ENCODE peak calls at places on chromosomes 12 and 14, in ten cellular contexts. M is AG09309, G is osteocyte, H is foreskin fibroblast, R is endothelial cell, D is fibroblast of mammary gland, N is astrocyte of the cerebellum, B is mucosa of descending colon, L is bronchial epithelial cell, V is K562. P is an unnamed sample.

GRCh38 chr12:14950421-14950820 is 11.0 kb downstream of the ARHGDIB start:
- DNase-seq in M (no peak), G (no peak), H (no peak), R (no peak), D (no peak), N (no peak), B (no peak), L (no peak), V (no peak), P (no peak)

GRCh38 chr12:85568395-85569103 is 267.7 kb downstream of the RASSF9 start:
- DNase-seq in M (no peak), G (no peak), H (no peak), R (no peak), D (no peak), N (no peak), B (no peak), L (peak), V (no peak), P (no peak)

GRCh38 chr12:97386133-97386581 is 76.4 kb upstream of the RMST start:
- DNase-seq in M (no peak), G (no peak), H (no peak), R (no peak), D (no peak), N (peak), B (no peak), L (no peak), V (no peak), P (no peak)

GRCh38 chr14:80215756-80216581 is 4.7 kb upstream of the DIO2 start:
- DNase-seq in M (no peak), G (no peak), H (no peak), R (no peak), D (peak), N (no peak), B (no peak), L (peak), V (no peak), P (peak)

GRCh38 chr14:80315681-80316080 is 104.4 kb upstream of the DIO2 start:
- DNase-seq in M (no peak), G (no peak), H (no peak), R (no peak), D (no peak), N (peak), B (no peak), L (no peak), V (no peak), P (no peak)

GRCh38 chr12:120394483-120395367 is 25.8 kb upstream of the MSI1 start:
- DNase-seq in M (no peak), G (no peak), H (no peak), R (peak), D (no peak), N (no peak), B (peak), L (peak), V (no peak), P (no peak)

GRCh38 chr12:28278960-28279359 is 88.7 kb downstream of the CCDC91 start:
- DNase-seq in M (no peak), G (no peak), H (no peak), R (no peak), D (no peak), N (no peak), B (no peak), L (no peak), V (no peak), P (no peak)

GRCh38 chr12:96495841-96496545 is 6.6 kb downstream of the CFAP54 start:
- DNase-seq in M (no peak), G (no peak), H (no peak), R (no peak), D (no peak), N (no peak), B (no peak), L (no peak), V (no peak), P (no peak)

GRCh38 chr14:67943947-67944346 is 124.4 kb downstream of the RAD51B start:
- DNase-seq in M (peak), G (no peak), H (peak), R (peak), D (peak), N (peak), B (no peak), L (peak), V (peak), P (peak)

GRCh38 chr14:99128185-99128584 is 143.8 kb downstream of the BCL11B start:
- DNase-seq in M (no peak), G (no peak), H (no peak), R (peak), D (no peak), N (no peak), B (no peak), L (peak), V (no peak), P (no peak)

GRCh38 chr12:565589-566105 is 97.6 kb downstream of the NINJ2 start:
- DNase-seq in M (no peak), G (no peak), H (no peak), R (no peak), D (no peak), N (no peak), B (peak), L (no peak), V (no peak), P (no peak)

GRCh38 chr14:63656194-63656593 is 14.5 kb upstream of the WDR89 start:
- DNase-seq in M (no peak), G (no peak), H (no peak), R (no peak), D (no peak), N (no peak), B (no peak), L (no peak), V (no peak), P (no peak)

GRCh38 chr12:95201056-95201670 is 16.1 kb downstream of the FGD6 start:
- DNase-seq in M (no peak), G (no peak), H (no peak), R (no peak), D (peak), N (no peak), B (no peak), L (peak), V (no peak), P (peak)

GRCh38 chr14:51473808-51474207 is 177.9 kb upstream of the FRMD6 start:
- DNase-seq in M (peak), G (no peak), H (peak), R (no peak), D (peak), N (no peak), B (no peak), L (peak), V (no peak), P (peak)

GRCh38 chr12:48388430-48388829 is 37.7 kb upstream of the ZNF641 start:
- DNase-seq in M (no peak), G (no peak), H (peak), R (no peak), D (peak), N (no peak), B (no peak), L (peak), V (no peak), P (peak)

GRCh38 chr14:75069811-75070145 is 337 bp downstream of the ZC2HC1C start:
- DNase-seq in M (no peak), G (no peak), H (no peak), R (no peak), D (no peak), N (no peak), B (no peak), L (no peak), V (no peak), P (no peak)

GRCh38 chr12:94247256-94247655 is 98.9 kb downstream of the PLXNC1 start:
- DNase-seq in M (no peak), G (peak), H (no peak), R (no peak), D (no peak), N (peak), B (no peak), L (no peak), V (no peak), P (no peak)

GRCh38 chr12:78885466-78885865 is 20.9 kb downstream of the SYT1 start:
- DNase-seq in M (no peak), G (no peak), H (no peak), R (no peak), D (no peak), N (no peak), B (no peak), L (no peak), V (no peak), P (no peak)

GRCh38 chr14:91417983-91418386 is 365 bp upstream of the CCDC88C start:
- DNase-seq in M (no peak), G (no peak), H (no peak), R (peak), D (no peak), N (no peak), B (peak), L (no peak), V (peak), P (peak)

GRCh38 chr14:96168581-96168980 is 36.1 kb upstream of the BDKRB2 start:
- DNase-seq in M (no peak), G (no peak), H (no peak), R (no peak), D (no peak), N (no peak), B (no peak), L (no peak), V (no peak), P (no peak)

GRCh38 chr12:92729773-92730305 is 27.1 kb downstream of the PLEKHG7 start:
- DNase-seq in M (no peak), G (peak), H (no peak), R (no peak), D (no peak), N (no peak), B (no peak), L (no peak), V (no peak), P (no peak)

GRCh38 chr12:1779783-1780182 is 40.6 kb upstream of the LRTM2 start:
- DNase-seq in M (no peak), G (no peak), H (peak), R (no peak), D (peak), N (peak), B (no peak), L (no peak), V (no peak), P (peak)

GRCh38 chr14:54532111-54533012 is 22.7 kb downstream of the CGRRF1 start:
- DNase-seq in M (no peak), G (no peak), H (no peak), R (no peak), D (no peak), N (no peak), B (no peak), L (no peak), V (no peak), P (no peak)

GRCh38 chr14:70654609-70655008 is 12.9 kb downstream of the TTC9 start:
- DNase-seq in M (no peak), G (no peak), H (no peak), R (no peak), D (peak), N (no peak), B (no peak), L (no peak), V (no peak), P (no peak)

GRCh38 chr12:84150226-84150625 is 762.4 kb downstream of the SLC6A15 start:
- DNase-seq in M (no peak), G (no peak), H (no peak), R (no peak), D (no peak), N (no peak), B (no peak), L (peak), V (no peak), P (no peak)

GRCh38 chr12:105617141-105617540 is 286.6 kb downstream of the C12orf75 start:
- DNase-seq in M (no peak), G (no peak), H (no peak), R (no peak), D (no peak), N (no peak), B (no peak), L (peak), V (no peak), P (peak)

GRCh38 chr14:92481811-92482559 is 31.6 kb upstream of the RIN3 start:
- DNase-seq in M (no peak), G (peak), H (no peak), R (no peak), D (no peak), N (no peak), B (no peak), L (no peak), V (no peak), P (no peak)

GRCh38 chr14:69328317-69328716 is 68.4 kb downstream of the GALNT16 start:
- DNase-seq in M (no peak), G (no peak), H (no peak), R (no peak), D (no peak), N (no peak), B (no peak), L (no peak), V (no peak), P (no peak)

GRCh38 chr12:109664402-109664801 is 49.2 kb upstream of the FAM222A start:
- DNase-seq in M (no peak), G (no peak), H (no peak), R (no peak), D (no peak), N (no peak), B (no peak), L (no peak), V (no peak), P (no peak)

GRCh38 chr12:124524231-124524925 is 43.0 kb downstream of the NCOR2 start:
- DNase-seq in M (peak), G (no peak), H (peak), R (no peak), D (peak), N (no peak), B (no peak), L (peak), V (no peak), P (peak)

GRCh38 chr12:57454566-57455373 is at the start of gene INHBE:
- DNase-seq in M (peak), G (no peak), H (peak), R (no peak), D (peak), N (no peak), B (no peak), L (no peak), V (peak), P (peak)

GRCh38 chr12:26113194-26113654 is 11.6 kb downstream of the BHLHE41 start:
- DNase-seq in M (no peak), G (no peak), H (no peak), R (no peak), D (no peak), N (no peak), B (no peak), L (no peak), V (no peak), P (peak)

DNA sequence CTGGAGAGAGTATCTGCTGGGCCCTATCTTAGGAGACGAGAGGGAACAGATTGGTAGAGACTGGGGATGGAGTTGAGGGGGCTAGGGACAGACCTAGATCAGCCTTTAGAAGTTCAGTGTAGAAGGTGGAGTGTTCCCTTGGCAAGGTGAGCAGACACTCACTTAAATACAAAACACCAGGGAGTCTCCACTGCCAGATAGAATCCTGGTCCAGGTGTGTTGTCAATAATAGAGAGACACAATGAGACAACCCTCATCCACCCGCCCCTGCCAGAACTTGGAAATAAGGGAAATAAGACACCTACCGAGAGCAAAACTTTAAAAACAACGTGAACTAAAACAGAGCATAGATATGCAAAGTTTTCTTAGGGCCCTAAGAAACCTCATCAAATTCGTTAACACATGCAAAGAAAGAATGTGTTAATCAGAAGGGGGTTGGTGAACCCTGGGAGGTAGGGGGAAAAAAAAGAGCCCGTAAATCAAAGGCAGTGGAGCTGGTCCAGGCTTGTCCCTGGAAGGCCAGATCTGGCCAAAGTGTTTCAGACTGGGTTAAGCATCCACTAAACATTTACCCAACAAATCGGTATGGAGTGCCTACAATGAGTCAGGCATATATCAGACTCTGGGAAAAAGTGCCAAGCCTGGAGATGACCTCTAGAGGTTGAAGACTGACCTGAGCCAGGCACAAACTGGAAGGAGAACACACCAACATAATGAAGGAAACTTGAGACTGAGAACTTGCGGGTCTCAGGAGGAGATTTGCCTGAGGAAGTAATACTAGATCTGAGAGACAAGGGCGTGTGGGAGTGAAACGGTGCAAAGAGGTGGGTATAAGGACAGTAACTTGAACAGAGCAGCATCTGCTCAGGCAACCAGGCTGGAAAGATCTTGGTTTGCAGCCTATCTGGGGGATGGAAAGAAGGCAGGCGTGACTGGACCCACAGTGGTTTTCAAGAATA is 37.0 kb upstream of the OTX2 start:
- DNase-seq in M (no peak), G (no peak), H (no peak), R (no peak), D (no peak), N (no peak), B (no peak), L (no peak), V (no peak), P (no peak)
- TF ChIP-seq CTCF in M (no peak), G (no peak), H (no peak), R (no peak), D (no peak), N (no peak), B (no peak), L (no peak), V (no peak), P (no peak)

GRCh38 chr14:31510222-31510621 is 22.4 kb upstream of the GPR33 start:
- DNase-seq in M (peak), G (no peak), H (no peak), R (no peak), D (peak), N (no peak), B (no peak), L (peak), V (peak), P (peak)
- TF ChIP-seq CTCF in M (no peak), G (peak), H (no peak), R (peak), D (peak), N (no peak), B (peak), L (peak), V (peak), P (peak)

GRCh38 chr14:102213984-102214658 is 74.4 kb downstream of the WDR20 start:
- DNase-seq in M (no peak), G (no peak), H (no peak), R (no peak), D (peak), N (no peak), B (no peak), L (no peak), V (no peak), P (no peak)
- TF ChIP-seq CTCF in M (no peak), G (peak), H (no peak), R (no peak), D (peak), N (peak), B (no peak), L (peak), V (no peak), P (no peak)

GRCh38 chr12:52390739-52391617 is 5.5 kb upstream of the KRT84 start:
- DNase-seq in M (no peak), G (no peak), H (no peak), R (peak), D (peak), N (no peak), B (no peak), L (peak), V (peak), P (peak)
- TF ChIP-seq CTCF in M (peak), G (peak), H (peak), R (peak), D (peak), N (peak), B (no peak), L (peak), V (peak), P (peak)

DNA sequence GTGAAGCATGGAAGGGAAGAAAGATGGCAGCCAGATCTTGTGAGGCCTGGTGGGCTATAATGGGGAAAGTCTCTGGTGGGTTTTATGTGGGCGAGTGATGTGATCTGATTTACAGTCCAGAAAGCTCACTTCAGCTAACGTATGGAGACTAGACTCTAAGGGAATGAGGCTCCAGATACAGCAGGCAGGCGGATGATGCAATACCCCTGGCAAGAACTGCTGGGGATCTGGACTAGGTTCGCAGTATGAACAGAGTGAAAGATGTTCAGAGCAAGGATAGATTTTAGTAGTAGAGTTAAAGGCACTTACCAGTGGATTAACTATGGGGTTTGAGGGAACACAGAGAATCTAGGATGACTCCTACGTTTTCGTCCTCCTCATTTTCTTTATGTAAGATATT is 253.1 kb downstream of the ANO2 start:
- DNase-seq in M (no peak), G (no peak), H (no peak), R (no peak), D (no peak), N (no peak), B (no peak), L (no peak), V (no peak), P (no peak)
- TF ChIP-seq CTCF in M (no peak), G (no peak), H (no peak), R (no peak), D (no peak), N (no peak), B (no peak), L (no peak), V (no peak), P (no peak)

DNA sequence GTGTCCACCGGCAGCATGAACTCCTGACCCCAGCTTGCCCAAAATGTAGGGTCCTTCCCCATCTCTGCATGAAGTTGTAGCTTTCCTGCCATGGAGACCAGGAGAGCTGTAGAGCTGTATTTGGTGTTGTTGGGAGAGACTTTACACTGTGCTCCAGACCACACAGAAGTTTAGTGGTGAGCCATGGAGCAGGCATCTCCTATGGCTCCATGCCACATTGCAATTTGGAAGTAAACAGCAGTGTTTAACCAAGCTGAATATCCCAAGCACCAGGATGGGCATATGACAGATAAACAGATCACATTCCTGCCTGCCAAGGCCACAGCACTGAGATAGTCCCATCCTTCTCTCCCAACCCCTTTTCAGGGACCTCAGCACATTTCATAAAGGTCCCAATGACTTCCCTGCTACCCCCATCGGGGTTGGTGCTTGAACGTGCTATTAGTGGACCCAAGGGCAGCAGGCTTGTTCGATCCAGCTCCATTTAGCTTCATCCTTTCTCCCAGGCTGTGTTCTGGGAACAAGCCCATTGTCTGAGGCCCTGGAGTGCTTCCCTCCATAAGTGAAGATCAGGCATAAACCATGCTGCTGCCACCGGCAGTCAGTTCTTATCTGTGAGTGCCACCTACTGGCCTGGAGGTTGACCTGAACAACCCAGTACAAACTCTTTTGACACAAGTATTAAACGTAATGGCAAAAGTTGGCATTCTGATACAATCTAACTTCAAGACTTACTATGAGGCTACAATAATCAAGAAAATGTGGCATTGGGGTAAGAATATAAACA is 172.3 kb upstream of the ATXN7L3B start:
- DNase-seq in M (no peak), G (no peak), H (peak), R (peak), D (peak), N (peak), B (no peak), L (peak), V (peak), P (peak)
- TF ChIP-seq CTCF in M (no peak), G (peak), H (peak), R (peak), D (peak), N (peak), B (no peak), L (peak), V (peak), P (no peak)

GRCh38 chr12:46682148-46682547 is 143.6 kb downstream of the SLC38A4 start:
- DNase-seq in M (no peak), G (no peak), H (no peak), R (no peak), D (no peak), N (no peak), B (no peak), L (no peak), V (no peak), P (no peak)
- TF ChIP-seq CTCF in M (no peak), G (no peak), H (no peak), R (no peak), D (no peak), N (no peak), B (no peak), L (no peak), V (no peak), P (no peak)

DNA sequence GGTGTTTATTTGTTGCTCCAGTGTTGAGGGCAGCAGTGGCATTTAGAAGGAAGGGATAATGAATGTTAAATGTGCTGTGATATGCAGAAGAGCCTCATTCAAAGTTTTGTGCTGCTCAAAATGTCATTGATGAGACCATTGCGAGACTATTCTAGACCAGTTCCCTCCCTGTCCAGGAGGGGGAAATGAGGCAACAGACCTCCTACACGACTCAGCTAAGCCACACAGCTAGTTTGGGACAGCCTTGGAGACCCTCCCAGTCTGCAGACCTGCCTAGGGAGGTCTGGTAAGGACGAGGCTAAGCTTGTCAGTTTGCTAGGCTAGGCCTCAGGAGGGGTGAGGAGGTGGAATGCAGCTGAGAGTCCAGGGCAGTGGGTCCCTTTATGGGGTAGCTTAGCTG is 116.0 kb downstream of the NRXN3 start:
- DNase-seq in M (no peak), G (no peak), H (no peak), R (no peak), D (no peak), N (no peak), B (no peak), L (no peak), V (no peak), P (no peak)
- TF ChIP-seq CTCF in M (no peak), G (no peak), H (no peak), R (no peak), D (no peak), N (no peak), B (no peak), L (no peak), V (no peak), P (no peak)

P was measured in MCF 10A.